ENCODE peak calls at places on chromosomes 1 and 21, in nine cellular contexts. R is AG10803, C is fibroblast of pulmonary artery, O is heart left ventricle, F is GM23338, G is body of pancreas, D is GM12865, N is BJ, T is choroid plexus epithelial cell. Y is an unnamed sample.

GRCh38 chr1:238991730-238992490 is 394.5 kb upstream of the CHRM3 start:
- DNase-seq in R (no peak), C (no peak), O (no peak), F (no peak), G (no peak), D (no peak), N (no peak), T (no peak), Y (peak; percentile 12)

GRCh38 chr21:32604484-32604883 is 7.7 kb downstream of the CFAP298 start:
- DNase-seq in R (no peak), C (no peak), O (no peak), F (peak; percentile 87), G (no peak), D (no peak), N (no peak), T (no peak), Y (no peak)

GRCh38 chr1:15950302-15950701 is 25.6 kb downstream of the ZBTB17 start:
- DNase-seq in R (no peak), C (no peak), O (no peak), F (no peak), G (no peak), D (peak; percentile 23), N (no peak), T (no peak), Y (no peak)

GRCh38 chr1:168610111-168610510 is 33.7 kb downstream of the XCL1 start:
- DNase-seq in R (no peak), C (no peak), O (no peak), F (no peak), G (no peak), D (no peak), N (no peak), T (no peak), Y (no peak)

GRCh38 chr1:48701445-48701844 is 75.2 kb downstream of the BEND5 start:
- DNase-seq in R (no peak), C (no peak), O (no peak), F (no peak), G (no peak), D (no peak), N (no peak), T (no peak), Y (no peak)

GRCh38 chr1:244319283-244320132 is 132.2 kb downstream of the ADSS2 start:
- DNase-seq in R (peak; percentile 90), C (peak; percentile 74), O (no peak), F (no peak), G (no peak), D (peak; percentile 85), N (peak; percentile 59), T (peak; percentile 86), Y (peak; percentile 94)

GRCh38 chr1:78606274-78606673 is 14.0 kb upstream of the IFI44L start:
- DNase-seq in R (no peak), C (peak; percentile 6), O (no peak), F (no peak), G (no peak), D (no peak), N (no peak), T (no peak), Y (no peak)

GRCh38 chr1:55589656-55590297 is 374.6 kb upstream of the USP24 start:
- DNase-seq in R (peak; percentile 84), C (peak; percentile 58), O (no peak), F (no peak), G (no peak), D (no peak), N (no peak), T (peak; percentile 27), Y (peak; percentile 66)

GRCh38 chr1:223276029-223276428 is 87.9 kb downstream of the SUSD4 start:
- DNase-seq in R (no peak), C (no peak), O (no peak), F (no peak), G (no peak), D (no peak), N (no peak), T (no peak), Y (no peak)

GRCh38 chr1:172993640-172994039 is 57.1 kb downstream of the TNFSF18 start:
- DNase-seq in R (peak; percentile 95), C (peak; percentile 42), O (no peak), F (no peak), G (no peak), D (no peak), N (peak; percentile 86), T (peak; percentile 45), Y (no peak)

GRCh38 chr21:28485301-28486022 is 507.2 kb downstream of the LTN1 start:
- DNase-seq in R (peak; percentile 85), C (peak; percentile 69), O (no peak), F (no peak), G (no peak), D (no peak), N (no peak), T (peak; percentile 28), Y (peak; percentile 93)

GRCh38 chr1:30371888-30372791 is 351.2 kb downstream of the MATN1 start:
- DNase-seq in R (no peak), C (no peak), O (no peak), F (no peak), G (no peak), D (no peak), N (no peak), T (no peak), Y (no peak)

GRCh38 chr1:82920418-82921248 is 1078.3 kb downstream of the TTLL7 start:
- DNase-seq in R (no peak), C (peak; percentile 29), O (no peak), F (no peak), G (no peak), D (no peak), N (no peak), T (peak; percentile 10), Y (peak; percentile 4)

GRCh38 chr1:145719230-145720079 is at the start of gene CD160:
- DNase-seq in R (no peak), C (no peak), O (no peak), F (peak; percentile 32), G (no peak), D (peak; percentile 75), N (no peak), T (no peak), Y (no peak)

GRCh38 chr21:34367320-34367935 is 3.6 kb downstream of the KCNE2 start:
- DNase-seq in R (peak; percentile 79), C (peak; percentile 80), O (no peak), F (peak; percentile 90), G (peak; percentile 52), D (peak; percentile 68), N (peak; percentile 81), T (peak; percentile 86), Y (peak; percentile 67)

GRCh38 chr1:195462646-195463045 is 1145.6 kb downstream of the KCNT2 start:
- DNase-seq in R (peak; percentile 56), C (no peak), O (no peak), F (no peak), G (no peak), D (no peak), N (peak; percentile 12), T (peak; percentile 4), Y (peak; percentile 6)

GRCh38 chr21:28252923-28253322 is 739.8 kb downstream of the LTN1 start:
- DNase-seq in R (peak; percentile 59), C (no peak), O (no peak), F (no peak), G (no peak), D (no peak), N (peak; percentile 62), T (peak; percentile 20), Y (no peak)

GRCh38 chr1:30514945-30515344 is 208.4 kb downstream of the MATN1 start:
- DNase-seq in R (no peak), C (no peak), O (no peak), F (no peak), G (no peak), D (no peak), N (no peak), T (no peak), Y (no peak)

GRCh38 chr21:31078796-31079195 is 40.5 kb upstream of the KRTAP19-8 start:
- DNase-seq in R (no peak), C (peak; percentile 25), O (no peak), F (no peak), G (no peak), D (peak; percentile 60), N (no peak), T (peak; percentile 9), Y (no peak)

DNA sequence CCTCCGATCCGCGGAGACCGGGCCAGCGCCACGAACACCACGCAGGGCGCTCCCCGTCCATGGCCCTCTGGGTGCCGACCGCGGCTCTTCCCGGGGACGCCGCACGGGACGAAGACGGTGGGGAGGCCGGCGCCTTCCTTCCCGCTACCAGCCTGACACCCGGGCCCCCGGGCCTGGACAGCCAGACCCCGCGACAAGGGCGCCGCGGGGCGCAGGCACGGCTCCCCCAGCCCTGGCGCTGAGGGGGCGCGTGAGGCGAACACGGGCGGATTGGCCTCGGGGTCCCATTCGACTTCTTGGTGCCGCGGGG is 629 bp upstream of the NOC2L start:
- DNase-seq in R (no peak), C (no peak), O (no peak), F (no peak), G (no peak), D (no peak), N (no peak), T (no peak), Y (no peak)
- H3K4me3 ChIP-seq in R (peak overlapping the region; percentile 54), C (no peak overlapping the region), O (peak overlapping the region; percentile 97), F (peak overlapping the region; percentile 97), G (no peak overlapping the region), D (peak overlapping the region; percentile 58), N (no peak overlapping the region), T (peak overlapping the region; percentile 66), Y (no peak overlapping the region)

DNA sequence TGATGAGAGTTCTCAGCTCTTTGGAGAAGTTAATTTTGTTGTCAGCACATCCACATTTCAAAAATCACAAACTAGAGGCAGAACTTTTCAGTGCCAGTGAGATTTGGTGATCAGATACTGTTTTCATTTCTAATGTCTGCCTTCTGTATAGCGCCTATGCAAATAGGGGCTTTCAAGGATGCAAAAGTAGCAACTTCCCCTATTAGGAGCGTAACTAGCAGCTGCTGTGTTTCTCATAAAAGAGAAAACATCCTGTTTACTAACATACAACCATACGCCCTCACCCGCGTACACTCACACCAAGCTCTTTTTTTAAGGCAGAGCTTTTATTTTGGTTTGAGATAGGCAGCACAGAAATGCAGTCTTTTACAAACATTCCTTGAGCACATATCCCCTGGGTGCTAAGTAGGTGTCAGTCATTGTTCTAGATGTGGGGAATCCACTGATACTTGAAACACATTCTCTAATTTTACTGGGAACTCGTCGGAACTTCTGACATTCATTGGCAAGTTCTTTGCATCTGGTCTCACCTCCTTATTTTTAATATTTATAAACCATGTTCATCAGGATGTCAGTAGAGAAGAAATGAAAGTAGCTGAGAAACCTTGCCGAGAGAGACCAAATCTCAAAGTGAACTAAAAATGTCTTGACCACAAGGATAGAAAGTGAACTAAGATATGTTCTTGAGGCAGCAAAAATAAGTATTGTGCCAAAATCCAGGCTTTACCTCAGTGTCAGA is 350.7 kb downstream of the ST6GALNAC3 start:
- DNase-seq in R (no peak), C (peak; percentile 17), O (no peak), F (no peak), G (no peak), D (peak; percentile 84), N (no peak), T (no peak), Y (peak; percentile 1)
- TF ChIP-seq CTCF in R (no peak), C (no peak), O (no peak), F (no peak), G (no peak), D (no peak), N (no peak), T (no peak), Y (no peak)

GRCh38 chr1:99945174-99945573 is 24.6 kb upstream of the SLC35A3 start:
- DNase-seq in R (no peak), C (no peak), O (no peak), F (no peak), G (no peak), D (no peak), N (no peak), T (no peak), Y (no peak)
- H3K4me3 ChIP-seq in R (no peak overlapping the region), C (no peak overlapping the region), O (no peak overlapping the region), F (no peak overlapping the region), G (no peak overlapping the region), D (no peak overlapping the region), N (no peak overlapping the region), T (no peak overlapping the region), Y (no peak overlapping the region)

GRCh38 chr1:198906739-198907422 is 268.0 kb downstream of the PTPRC start:
- DNase-seq in R (no peak), C (no peak), O (no peak), F (no peak), G (no peak), D (no peak), N (no peak), T (no peak), Y (no peak)
- TF ChIP-seq CTCF in R (no peak), C (no peak), O (no peak), F (no peak), G (no peak), D (no peak), N (no peak), T (no peak), Y (no peak)